ENCODE peak calls at places on chromosomes 11 and 22, in eight cellular contexts. R is Peyer's patch, Z is mucosa of descending colon, P is esophagus squamous epithelium, C is fibroblast of lung, A is cardiac fibroblast, B is AG09309, K is fibroblast of pulmonary artery. G is an unnamed sample.

GRCh38 chr11:128522943-128523518 is 64.3 kb downstream of the ETS1 start:
- DNase-seq in Z (no peak), R (no peak), C (no peak), P (no peak), B (no peak), A (no peak), K (no peak), G (no peak)

GRCh38 chr22:30205281-30206115 is 41.1 kb downstream of the LIF start:
- DNase-seq in P (no peak), A (peak), R (no peak), C (peak), B (peak), Z (no peak), K (peak), G (peak)

GRCh38 chr11:10147195-10147594 is 146.8 kb downstream of the SBF2 start:
- DNase-seq in B (no peak), K (no peak), Z (no peak), A (no peak), P (no peak), R (no peak), C (no peak), G (no peak)

GRCh38 chr22:40733919-40734318 is 54.6 kb downstream of the MCHR1 start:
- DNase-seq in A (no peak), B (no peak), R (no peak), C (no peak), K (no peak), Z (no peak), P (no peak), G (no peak)

GRCh38 chr22:35900483-35901168 is 128.0 kb downstream of the RBFOX2 start:
- DNase-seq in P (no peak), R (no peak), B (no peak), K (peak), Z (no peak), C (no peak), A (peak), G (no peak)

GRCh38 chr11:12989428-12990242 is 19.5 kb upstream of the RASSF10 start:
- DNase-seq in A (no peak), B (no peak), K (no peak), C (no peak), P (no peak), R (no peak), Z (no peak), G (no peak)

GRCh38 chr22:47647720-47648119 is 885.3 kb downstream of the TBC1D22A start:
- DNase-seq in K (no peak), Z (no peak), A (no peak), R (no peak), P (no peak), C (no peak), B (no peak), G (no peak)

GRCh38 chr22:30296851-30297250 is 7.5 kb upstream of the CASTOR1 start:
- DNase-seq in K (no peak), Z (no peak), R (no peak), B (no peak), A (no peak), P (no peak), C (no peak), G (no peak)

GRCh38 chr22:47042116-47042825 is 279.8 kb downstream of the TBC1D22A start:
- DNase-seq in B (no peak), C (no peak), A (no peak), Z (peak), P (no peak), R (no peak), K (no peak), G (no peak)

GRCh38 chr11:35009191-35009940 is 92.9 kb downstream of the PDHX start:
- DNase-seq in R (no peak), K (peak), B (peak), A (peak), P (no peak), Z (no peak), C (peak), G (peak)

GRCh38 chr11:117143390-117143789 is 697 bp upstream of the PAFAH1B2 start:
- DNase-seq in C (peak), K (peak), P (no peak), Z (peak), A (peak), B (no peak), R (no peak), G (peak)

GRCh38 chr22:41480397-41480735 is 11.4 kb downstream of the ACO2 start:
- DNase-seq in K (peak), B (no peak), A (peak), Z (no peak), C (peak), R (no peak), P (no peak), G (peak)

GRCh38 chr11:68432874-68433273 is 27.7 kb upstream of the PPP6R3 start:
- DNase-seq in P (no peak), A (no peak), R (no peak), B (no peak), K (no peak), Z (no peak), C (no peak), G (no peak)

GRCh38 chr11:102564110-102564509 is 33.6 kb upstream of the MMP7 start:
- DNase-seq in B (peak), R (no peak), Z (no peak), K (peak), P (no peak), C (peak), A (peak), G (no peak)

GRCh38 chr11:19632435-19632834 is 80.2 kb upstream of the NAV2 start:
- DNase-seq in R (no peak), C (peak), K (peak), B (peak), Z (no peak), P (no peak), A (peak), G (no peak)

GRCh38 chr11:65522640-65523322 is 2.1 kb upstream of the SCYL1 start:
- DNase-seq in R (no peak), P (no peak), A (no peak), C (no peak), B (no peak), Z (peak), K (peak), G (no peak)

GRCh38 chr22:19382240-19382639 is 49.3 kb downstream of the HIRA start:
- DNase-seq in Z (no peak), B (no peak), K (no peak), R (no peak), C (no peak), A (no peak), P (no peak), G (no peak)

GRCh38 chr11:123063396-123064267 is 1.7 kb upstream of the HSPA8 start:
- DNase-seq in C (peak), K (peak), A (peak), Z (peak), B (peak), P (no peak), R (peak), G (no peak)

GRCh38 chr11:62444271-62444833 is 25.5 kb downstream of the SCGB1A1 start:
- DNase-seq in P (no peak), K (peak), R (peak), C (peak), A (peak), Z (peak), B (no peak), G (no peak)

GRCh38 chr11:62882811-62883496 is 2.3 kb downstream of the SLC3A2 start:
- DNase-seq in P (no peak), A (no peak), Z (no peak), C (peak), B (no peak), K (no peak), R (no peak), G (no peak)

GRCh38 chr11:115656041-115656440 is 151.8 kb upstream of the CADM1 start:
- DNase-seq in C (no peak), B (no peak), A (no peak), K (no peak), Z (no peak), R (no peak), P (no peak), G (no peak)

GRCh38 chr11:115656684-115657083 is 152.5 kb upstream of the CADM1 start:
- DNase-seq in C (no peak), P (no peak), R (no peak), K (no peak), B (no peak), Z (peak), A (no peak), G (no peak)

GRCh38 chr11:115657586-115657985 is 153.4 kb upstream of the CADM1 start:
- DNase-seq in A (no peak), C (peak), Z (no peak), K (no peak), R (no peak), P (no peak), B (no peak), G (no peak)

GRCh38 chr11:115660072-115660805 is 156.0 kb upstream of the CADM1 start:
- DNase-seq in A (no peak), B (no peak), P (no peak), K (no peak), R (no peak), Z (no peak), C (peak), G (no peak)

GRCh38 chr11:115659061-115659963 is 155.1 kb upstream of the CADM1 start:
- DNase-seq in Z (no peak), P (no peak), A (no peak), B (no peak), K (no peak), C (peak), R (no peak), G (no peak)
- H3K4me3 ChIP-seq in Z (no peak), P (peak), A (no peak), B (peak), K (no peak), C (peak), R (peak), G (peak)

GRCh38 chr11:83035070-83035854 is 36.4 kb downstream of the RAB30 start:
- DNase-seq in R (peak), C (peak), K (peak), Z (no peak), A (peak), B (no peak), P (no peak), G (peak)

GRCh38 chr11:83036701-83037100 is 35.0 kb downstream of the RAB30 start:
- DNase-seq in P (no peak), Z (no peak), C (no peak), B (no peak), A (no peak), R (no peak), K (no peak), G (no peak)

GRCh38 chr11:83033972-83034672 is 37.6 kb downstream of the RAB30 start:
- DNase-seq in C (peak), B (peak), P (no peak), R (no peak), Z (peak), A (peak), K (peak), G (peak)

GRCh38 chr11:83033367-83033766 is 38.3 kb downstream of the RAB30 start:
- DNase-seq in Z (no peak), P (no peak), A (no peak), B (no peak), R (no peak), K (no peak), C (no peak), G (no peak)

DNA sequence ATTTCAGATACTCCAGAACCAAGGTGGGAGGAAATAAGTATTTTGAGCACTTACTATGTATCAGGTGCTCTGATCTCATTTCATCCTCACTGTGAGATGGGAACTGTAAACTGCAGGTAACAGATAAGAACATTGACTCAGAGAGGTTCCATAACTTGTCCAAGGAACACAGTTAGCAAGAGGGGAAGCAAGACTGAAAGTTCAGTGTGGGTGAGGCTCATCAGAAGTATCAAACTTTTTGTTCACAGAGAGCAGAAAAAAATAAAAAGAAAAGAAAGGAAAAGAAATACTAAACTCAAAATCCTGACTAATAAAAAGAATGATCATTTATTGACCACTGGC is 37.1 kb downstream of the RAB30 start:
- DNase-seq in A (no peak), C (no peak), P (no peak), Z (no peak), B (no peak), K (no peak), R (no peak), G (no peak)
- H3K4me3 ChIP-seq in A (no peak), C (no peak), P (no peak), Z (no peak), B (no peak), K (no peak), R (no peak), G (no peak)

DNA sequence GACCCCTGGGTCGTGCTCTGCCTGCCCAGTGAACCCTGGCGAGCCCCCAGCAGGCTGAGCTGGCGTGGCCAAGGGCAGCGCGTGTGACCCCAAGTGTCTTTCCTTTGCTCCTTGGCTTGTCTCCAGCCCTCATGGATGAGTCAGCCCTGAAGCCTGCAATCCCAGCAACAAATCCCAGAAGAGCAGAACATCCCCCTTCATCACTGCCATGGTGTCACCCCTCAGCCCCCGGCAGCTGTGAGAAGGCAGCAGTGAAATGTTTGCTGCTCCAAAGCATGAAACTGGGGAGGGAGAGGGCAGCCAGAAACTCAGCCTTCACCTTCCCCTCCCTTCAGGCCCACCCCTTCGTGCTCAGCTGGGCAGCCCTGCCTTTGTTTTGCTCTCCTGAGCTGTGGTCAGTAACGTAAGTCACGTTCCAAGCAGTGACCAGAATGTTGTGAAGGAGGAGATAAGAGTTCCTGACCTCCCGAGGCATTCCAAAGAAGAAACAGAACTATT is 29.8 kb downstream of the ADAMTS15 start:
- DNase-seq in P (no peak), B (peak), Z (peak), A (peak), R (peak), K (peak), C (peak), G (peak)
- H3K4me3 ChIP-seq in P (no peak), B (no peak), Z (no peak), A (no peak), R (no peak), K (no peak), C (no peak), G (no peak)

DNA sequence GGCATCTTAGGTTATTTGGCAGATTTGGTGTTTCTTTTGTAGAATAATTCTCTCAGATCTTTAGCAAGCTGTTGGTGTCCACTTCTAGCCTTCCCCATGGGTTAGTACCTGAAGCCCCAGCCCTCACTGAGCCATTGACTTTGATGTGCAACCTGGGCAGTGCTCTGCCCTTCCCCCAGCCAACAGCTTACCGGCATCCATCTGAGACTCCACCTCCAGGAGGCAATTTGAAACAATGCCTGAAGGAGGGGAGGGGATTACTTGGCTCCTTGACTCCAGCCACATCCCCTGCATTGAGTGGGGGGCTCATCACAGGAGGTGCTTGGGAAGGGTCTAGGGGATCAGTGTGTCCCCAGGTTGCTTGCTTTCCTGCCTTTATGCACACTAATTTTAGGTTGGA is 114.8 kb downstream of the TRIM29 start:
- DNase-seq in R (no peak), A (no peak), B (no peak), P (no peak), Z (no peak), C (no peak), K (no peak), G (no peak)
- H3K4me3 ChIP-seq in R (no peak), A (no peak), B (no peak), P (no peak), Z (no peak), C (no peak), K (no peak), G (no peak)

GRCh38 chr11:126415669-126416420 is 60.4 kb downstream of the ST3GAL4 start:
- DNase-seq in Z (peak), C (peak), A (no peak), K (peak), P (no peak), B (no peak), R (no peak), G (no peak)

GRCh38 chr11:126415128-126415527 is 59.6 kb downstream of the ST3GAL4 start:
- DNase-seq in C (peak), B (peak), R (peak), P (no peak), A (peak), Z (peak), K (peak), G (peak)

GRCh38 chr11:126414615-126415014 is 59.1 kb downstream of the ST3GAL4 start:
- DNase-seq in C (no peak), Z (peak), R (no peak), K (no peak), A (no peak), P (no peak), B (no peak), G (no peak)

GRCh38 chr11:126417463-126417862 is 62.0 kb downstream of the ST3GAL4 start:
- DNase-seq in B (no peak), A (no peak), R (no peak), P (no peak), K (no peak), C (no peak), Z (no peak), G (no peak)

DNA sequence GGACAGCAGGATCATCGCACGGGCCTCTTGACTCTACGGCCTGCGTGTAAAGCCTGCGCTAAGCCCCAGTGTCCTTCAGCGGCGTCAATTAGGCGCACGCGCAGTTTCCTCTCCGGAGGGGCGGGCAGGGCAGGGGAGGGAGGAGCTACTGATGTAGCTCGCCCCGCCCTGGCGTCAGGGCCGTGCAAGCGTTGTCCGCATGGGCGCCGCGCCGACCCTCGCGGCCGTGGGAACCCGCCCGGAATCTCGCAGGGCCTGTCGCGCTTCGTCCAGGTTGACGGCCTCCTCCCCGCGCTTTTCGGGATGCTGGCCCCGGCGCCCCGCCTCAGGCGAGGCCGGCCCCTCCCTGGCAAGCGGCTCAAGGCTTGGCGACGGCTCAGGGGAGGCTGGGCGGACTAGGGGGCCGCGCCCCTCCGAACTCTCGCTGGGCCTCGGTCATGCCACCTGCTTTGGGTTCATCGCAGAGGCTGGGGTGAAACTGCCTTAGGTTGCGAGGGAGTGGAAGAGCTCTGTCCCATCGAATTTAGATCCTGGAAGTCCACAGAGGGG is 61.1 kb downstream of the ST3GAL4 start:
- DNase-seq in B (no peak), A (peak), K (peak), P (peak), C (peak), R (peak), Z (peak), G (peak)
- H3K4me3 ChIP-seq in B (no peak), A (peak), K (peak), P (peak), C (peak), R (peak), Z (no peak), G (peak)

GRCh38 chr22:22031183-22031560 is 48.6 kb upstream of the TOP3B start:
- DNase-seq in C (no peak), P (no peak), A (no peak), K (no peak), Z (no peak), R (peak), B (no peak), G (no peak)
- H3K4me3 ChIP-seq in C (no peak), P (no peak), A (no peak), K (no peak), Z (no peak), R (peak), B (no peak), G (no peak)

DNA sequence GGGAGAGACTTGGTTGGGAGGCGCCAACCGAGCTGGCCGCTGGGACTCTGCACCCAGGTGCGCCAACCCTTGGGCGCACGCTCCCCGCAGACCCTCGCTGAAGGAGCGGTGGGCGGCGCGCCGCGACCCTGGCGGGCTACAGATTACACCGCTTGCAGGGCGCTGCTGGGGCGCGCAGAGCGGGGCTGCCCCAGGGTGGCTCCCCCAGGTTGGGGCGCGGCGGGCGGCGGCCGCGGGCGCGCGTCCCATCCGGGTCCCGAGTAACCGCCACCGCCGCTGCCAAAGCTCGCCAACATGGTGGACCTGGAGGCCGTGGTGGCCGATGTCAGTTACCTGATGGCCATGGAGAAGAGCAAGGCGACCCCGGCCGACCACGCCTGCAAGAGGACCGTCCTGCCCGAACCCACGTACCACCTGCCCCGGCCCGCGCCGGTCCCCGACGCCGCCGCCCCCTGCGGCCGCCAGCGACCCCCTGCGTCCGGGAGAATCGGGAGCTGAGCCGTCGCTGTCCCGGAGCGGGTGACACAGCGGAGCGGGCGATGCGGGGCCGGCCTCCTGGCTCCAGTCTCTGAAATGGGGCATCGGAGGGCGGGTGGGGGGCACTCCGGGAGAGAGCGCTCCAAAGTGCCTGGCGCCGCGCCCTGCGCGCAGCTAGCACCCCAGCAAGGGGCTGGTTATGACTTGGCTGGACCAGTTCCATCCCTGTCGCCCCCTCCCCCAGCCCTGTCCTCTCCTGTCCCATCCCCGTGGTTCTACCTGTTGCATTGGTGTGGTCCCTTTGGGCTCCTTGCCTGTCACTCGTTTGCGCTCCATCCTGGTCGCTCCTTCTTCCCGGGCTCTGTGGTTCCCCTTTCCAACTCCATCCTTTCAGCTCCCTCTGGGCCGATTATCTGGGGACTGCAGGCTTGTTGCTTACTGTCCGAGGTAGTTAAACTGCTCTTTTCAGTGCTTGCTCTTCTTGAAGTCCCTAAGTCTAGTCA is 143.3 kb upstream of the GRK3 start:
- DNase-seq in A (peak), R (no peak), C (peak), B (no peak), K (no peak), Z (peak), P (no peak), G (no peak)
- H3K4me3 ChIP-seq in A (no peak), R (peak), C (no peak), B (no peak), K (no peak), Z (no peak), P (peak), G (no peak)